ENCODE peak calls at places on chromosomes 4 and X, in nine cellular contexts. One of them, this sample, is unnamed.
A peak's percentile ranks its signal among the peaks of the same experiment; 100 is the strongest.

GRCh38 chr4:125735107-125735506 is 420.4 kb downstream of the FAT4 start:
- DNase-seq in transverse colon: no peak
- DNase-seq in vagina: no peak
- DNase-seq in heart left ventricle: no peak
- DNase-seq in Peyer's patch: no peak
- DNase-seq in breast epithelium: no peak
- DNase-seq in stomach: no peak
- DNase-seq in tibial nerve: no peak
- DNase-seq in A549: peak; percentile 83
- DNase-seq in this sample: peak; percentile 33

GRCh38 chr4:24413311-24413784 is 171.0 kb downstream of the DHX15 start:
- DNase-seq in transverse colon: no peak
- DNase-seq in breast epithelium: no peak
- DNase-seq in Peyer's patch: no peak
- DNase-seq in stomach: no peak
- DNase-seq in tibial nerve: no peak
- DNase-seq in vagina: no peak
- DNase-seq in heart left ventricle: no peak
- DNase-seq in A549: no peak
- DNase-seq in this sample: no peak

GRCh38 chrX:154012336-154012991 is 7.2 kb downstream of the IRAK1 start:
- DNase-seq in tibial nerve: no peak
- DNase-seq in stomach: no peak
- DNase-seq in heart left ventricle: no peak
- DNase-seq in breast epithelium: peak; percentile 54
- DNase-seq in transverse colon: no peak
- DNase-seq in Peyer's patch: no peak
- DNase-seq in A549: no peak
- DNase-seq in vagina: no peak
- DNase-seq in this sample: peak; percentile 58

GRCh38 chr4:36214735-36215485 is 29.4 kb downstream of the ARAP2 start:
- DNase-seq in stomach: no peak
- DNase-seq in A549: no peak
- DNase-seq in Peyer's patch: no peak
- DNase-seq in tibial nerve: no peak
- DNase-seq in breast epithelium: no peak
- DNase-seq in transverse colon: no peak
- DNase-seq in vagina: no peak
- DNase-seq in heart left ventricle: no peak
- DNase-seq in this sample: no peak

GRCh38 chr4:6771229-6771671 is 11.3 kb upstream of the KIAA0232 start:
- DNase-seq in transverse colon: no peak
- DNase-seq in Peyer's patch: peak; percentile 39
- DNase-seq in heart left ventricle: peak; percentile 76
- DNase-seq in A549: no peak
- DNase-seq in tibial nerve: no peak
- DNase-seq in stomach: no peak
- DNase-seq in vagina: no peak
- DNase-seq in breast epithelium: peak; percentile 79
- DNase-seq in this sample: peak; percentile 33

GRCh38 chr4:125101706-125102105 is 213.0 kb upstream of the FAT4 start:
- DNase-seq in stomach: no peak
- DNase-seq in Peyer's patch: no peak
- DNase-seq in breast epithelium: no peak
- DNase-seq in transverse colon: no peak
- DNase-seq in vagina: no peak
- DNase-seq in heart left ventricle: no peak
- DNase-seq in A549: no peak
- DNase-seq in tibial nerve: no peak
- DNase-seq in this sample: no peak

GRCh38 chr4:146245246-146245645 is 30.9 kb downstream of the REELD1 start:
- DNase-seq in transverse colon: peak; percentile 27
- DNase-seq in Peyer's patch: peak; percentile 57
- DNase-seq in stomach: peak; percentile 38
- DNase-seq in heart left ventricle: no peak
- DNase-seq in vagina: no peak
- DNase-seq in tibial nerve: no peak
- DNase-seq in breast epithelium: no peak
- DNase-seq in A549: no peak
- DNase-seq in this sample: no peak

GRCh38 chr4:38768968-38769394 is 13.8 kb downstream of the TLR10 start:
- DNase-seq in stomach: no peak
- DNase-seq in A549: no peak
- DNase-seq in tibial nerve: no peak
- DNase-seq in Peyer's patch: no peak
- DNase-seq in transverse colon: no peak
- DNase-seq in breast epithelium: no peak
- DNase-seq in vagina: no peak
- DNase-seq in heart left ventricle: no peak
- DNase-seq in this sample: no peak

GRCh38 chr4:77036206-77036605 is 39.6 kb downstream of the CCNI start:
- DNase-seq in A549: no peak
- DNase-seq in stomach: no peak
- DNase-seq in heart left ventricle: no peak
- DNase-seq in Peyer's patch: no peak
- DNase-seq in transverse colon: no peak
- DNase-seq in tibial nerve: no peak
- DNase-seq in vagina: no peak
- DNase-seq in breast epithelium: no peak
- DNase-seq in this sample: no peak

GRCh38 chr4:176400816-176401461 is 81.2 kb downstream of the SPCS3 start:
- DNase-seq in vagina: no peak
- DNase-seq in heart left ventricle: no peak
- DNase-seq in transverse colon: no peak
- DNase-seq in tibial nerve: no peak
- DNase-seq in breast epithelium: no peak
- DNase-seq in Peyer's patch: no peak
- DNase-seq in A549: peak; percentile 40
- DNase-seq in stomach: no peak
- DNase-seq in this sample: no peak

GRCh38 chr4:39635023-39635422 is 3.6 kb downstream of the SMIM14 start:
- DNase-seq in heart left ventricle: no peak
- DNase-seq in breast epithelium: no peak
- DNase-seq in tibial nerve: no peak
- DNase-seq in A549: no peak
- DNase-seq in Peyer's patch: no peak
- DNase-seq in transverse colon: peak; percentile 52
- DNase-seq in stomach: peak; percentile 79
- DNase-seq in vagina: no peak
- DNase-seq in this sample: peak; percentile 60

GRCh38 chr4:104491396-104491821 is 3.3 kb downstream of the CXXC4 start:
- DNase-seq in transverse colon: peak; percentile 47
- DNase-seq in vagina: no peak
- DNase-seq in A549: peak; percentile 37
- DNase-seq in heart left ventricle: peak; percentile 72
- DNase-seq in Peyer's patch: peak; percentile 56
- DNase-seq in breast epithelium: peak; percentile 52
- DNase-seq in tibial nerve: no peak
- DNase-seq in stomach: peak; percentile 34
- DNase-seq in this sample: no peak

GRCh38 chr4:101527186-101527585 is 179.9 kb upstream of the PPP3CA start:
- DNase-seq in tibial nerve: no peak
- DNase-seq in A549: no peak
- DNase-seq in stomach: no peak
- DNase-seq in heart left ventricle: no peak
- DNase-seq in Peyer's patch: no peak
- DNase-seq in vagina: no peak
- DNase-seq in breast epithelium: no peak
- DNase-seq in transverse colon: no peak
- DNase-seq in this sample: no peak

GRCh38 chr4:140137654-140138053 is 16.3 kb downstream of the MAML3 start:
- DNase-seq in heart left ventricle: no peak
- DNase-seq in vagina: no peak
- DNase-seq in A549: peak; percentile 61
- DNase-seq in transverse colon: no peak
- DNase-seq in stomach: no peak
- DNase-seq in Peyer's patch: no peak
- DNase-seq in tibial nerve: no peak
- DNase-seq in breast epithelium: no peak
- DNase-seq in this sample: no peak

GRCh38 chrX:69024931-69025330 is 140.3 kb downstream of the PJA1 start:
- DNase-seq in A549: no peak
- DNase-seq in tibial nerve: peak; percentile 63
- DNase-seq in transverse colon: peak; percentile 73
- DNase-seq in stomach: peak; percentile 78
- DNase-seq in breast epithelium: no peak
- DNase-seq in vagina: peak; percentile 77
- DNase-seq in Peyer's patch: peak; percentile 76
- DNase-seq in heart left ventricle: peak; percentile 79
- DNase-seq in this sample: peak; percentile 36

GRCh38 chr4:170004656-170005250 is 21.4 kb downstream of the MFAP3L start:
- DNase-seq in stomach: no peak
- DNase-seq in vagina: no peak
- DNase-seq in A549: no peak
- DNase-seq in heart left ventricle: no peak
- DNase-seq in transverse colon: no peak
- DNase-seq in Peyer's patch: no peak
- DNase-seq in breast epithelium: no peak
- DNase-seq in tibial nerve: no peak
- DNase-seq in this sample: no peak

GRCh38 chrX:102155806-102156179 is at the start of gene BEX5:
- DNase-seq in breast epithelium: no peak
- DNase-seq in vagina: no peak
- DNase-seq in heart left ventricle: no peak
- DNase-seq in A549: no peak
- DNase-seq in tibial nerve: no peak
- DNase-seq in transverse colon: peak; percentile 68
- DNase-seq in stomach: peak; percentile 72
- DNase-seq in Peyer's patch: peak; percentile 82
- DNase-seq in this sample: peak; percentile 84
- TF ChIP-seq POLR2A in breast epithelium: no peak
- TF ChIP-seq POLR2A in vagina: no peak
- TF ChIP-seq POLR2A in heart left ventricle: no peak
- TF ChIP-seq POLR2A in A549: no peak
- TF ChIP-seq POLR2A in tibial nerve: no peak
- TF ChIP-seq POLR2A in transverse colon: peak; percentile 22
- TF ChIP-seq POLR2A in stomach: no peak
- TF ChIP-seq POLR2A in Peyer's patch: peak; percentile 18
- TF ChIP-seq POLR2A in this sample: peak; percentile 89

GRCh38 chr4:702618-703048 is 3.0 kb upstream of the PCGF3 start:
- DNase-seq in Peyer's patch: no peak
- DNase-seq in heart left ventricle: no peak
- DNase-seq in stomach: peak; percentile 56
- DNase-seq in vagina: no peak
- DNase-seq in breast epithelium: no peak
- DNase-seq in tibial nerve: no peak
- DNase-seq in A549: no peak
- DNase-seq in transverse colon: no peak
- DNase-seq in this sample: no peak

GRCh38 chr4:703336-704197 is 2.1 kb upstream of the PCGF3 start:
- DNase-seq in Peyer's patch: no peak
- DNase-seq in A549: no peak
- DNase-seq in vagina: no peak
- DNase-seq in transverse colon: no peak
- DNase-seq in heart left ventricle: no peak
- DNase-seq in stomach: no peak
- DNase-seq in breast epithelium: no peak
- DNase-seq in tibial nerve: no peak
- DNase-seq in this sample: no peak

GRCh38 chr4:699816-700580 is 5.6 kb upstream of the PCGF3 start:
- DNase-seq in transverse colon: no peak
- DNase-seq in stomach: no peak
- DNase-seq in tibial nerve: no peak
- DNase-seq in breast epithelium: no peak
- DNase-seq in heart left ventricle: no peak
- DNase-seq in A549: no peak
- DNase-seq in vagina: no peak
- DNase-seq in Peyer's patch: no peak
- DNase-seq in this sample: no peak

GRCh38 chr4:704198-704891 is 1.3 kb upstream of the PCGF3 start:
- DNase-seq in heart left ventricle: no peak
- DNase-seq in A549: no peak
- DNase-seq in transverse colon: no peak
- DNase-seq in Peyer's patch: no peak
- DNase-seq in tibial nerve: no peak
- DNase-seq in breast epithelium: no peak
- DNase-seq in vagina: no peak
- DNase-seq in stomach: no peak
- DNase-seq in this sample: no peak

GRCh38 chr4:700587-701264 is 4.9 kb upstream of the PCGF3 start:
- DNase-seq in transverse colon: no peak
- DNase-seq in breast epithelium: no peak
- DNase-seq in stomach: no peak
- DNase-seq in heart left ventricle: no peak
- DNase-seq in Peyer's patch: no peak
- DNase-seq in vagina: no peak
- DNase-seq in A549: no peak
- DNase-seq in tibial nerve: no peak
- DNase-seq in this sample: no peak
- TF ChIP-seq CTCF in transverse colon: no peak
- TF ChIP-seq CTCF in breast epithelium: no peak
- TF ChIP-seq CTCF in stomach: no peak
- TF ChIP-seq CTCF in heart left ventricle: no peak
- TF ChIP-seq CTCF in Peyer's patch: no peak
- TF ChIP-seq CTCF in vagina: no peak
- TF ChIP-seq CTCF in A549: no peak
- TF ChIP-seq CTCF in tibial nerve: no peak
- TF ChIP-seq CTCF in this sample: no peak

DNA sequence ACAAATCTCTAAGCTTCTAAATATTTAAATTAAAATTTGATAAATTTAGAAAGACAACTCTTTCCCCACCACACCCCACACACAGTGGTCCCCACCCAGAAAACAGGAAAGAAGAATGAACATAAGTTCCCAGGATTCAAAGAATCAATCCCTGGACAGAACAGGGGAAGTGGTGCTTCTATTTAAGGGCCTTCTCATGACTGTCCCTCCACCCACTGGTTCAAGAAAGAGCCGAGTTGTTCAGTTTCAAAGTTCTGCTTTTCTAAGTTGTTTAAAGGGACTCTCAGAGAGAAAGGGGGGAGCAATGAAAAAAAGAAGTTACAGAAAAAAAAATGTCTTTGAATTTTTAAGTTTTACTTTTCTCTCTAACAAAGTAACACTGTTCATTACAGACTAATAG is 195.8 kb downstream of the PDGFC start:
- DNase-seq in tibial nerve: peak; percentile 28
- DNase-seq in A549: no peak
- DNase-seq in transverse colon: no peak
- DNase-seq in stomach: no peak
- DNase-seq in breast epithelium: no peak
- DNase-seq in vagina: no peak
- DNase-seq in Peyer's patch: no peak
- DNase-seq in heart left ventricle: no peak
- DNase-seq in this sample: no peak
- H3K4me1 ChIP-seq in tibial nerve: peaks cover 6% of the 10 kb centered on the region
- H3K4me1 ChIP-seq in A549: peaks cover 67% of the 10 kb centered on the region
- H3K4me1 ChIP-seq in transverse colon: peaks cover 16% of the 10 kb centered on the region
- H3K4me1 ChIP-seq in stomach: peaks cover 9% of the 10 kb centered on the region
- H3K4me1 ChIP-seq in breast epithelium: no peaks in the 10 kb centered on the region
- H3K4me1 ChIP-seq in vagina: peaks cover 48% of the 10 kb centered on the region
- H3K4me1 ChIP-seq in Peyer's patch: peaks cover 5% of the 10 kb centered on the region
- H3K4me1 ChIP-seq in heart left ventricle: peaks cover 20% of the 10 kb centered on the region
- H3K4me1 ChIP-seq in this sample: peaks cover 17% of the 10 kb centered on the region

DNA sequence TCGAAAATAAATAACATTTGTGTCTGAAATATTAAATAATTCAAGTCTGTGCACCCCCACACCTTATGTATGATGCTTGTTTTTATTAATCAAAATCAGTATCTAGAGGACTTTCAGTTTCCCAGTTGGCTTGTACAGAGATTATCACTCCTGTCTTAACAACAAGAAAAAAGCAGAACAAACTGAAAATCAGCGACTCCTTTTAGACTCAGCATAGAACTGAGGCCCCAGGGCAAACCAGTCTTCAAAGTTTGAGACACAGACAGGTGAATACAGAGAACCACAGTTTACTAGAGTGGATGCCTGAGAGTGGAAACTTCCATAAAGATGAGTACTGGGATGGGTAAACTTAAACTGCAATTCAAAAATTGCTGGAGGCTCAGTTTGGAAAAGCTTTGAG is 142.8 kb upstream of the KLF8 start:
- DNase-seq in breast epithelium: no peak
- DNase-seq in stomach: no peak
- DNase-seq in Peyer's patch: no peak
- DNase-seq in vagina: no peak
- DNase-seq in heart left ventricle: no peak
- DNase-seq in transverse colon: no peak
- DNase-seq in tibial nerve: no peak
- DNase-seq in A549: no peak
- DNase-seq in this sample: no peak
- TF ChIP-seq POLR2A in breast epithelium: no peak
- TF ChIP-seq POLR2A in stomach: no peak
- TF ChIP-seq POLR2A in Peyer's patch: no peak
- TF ChIP-seq POLR2A in vagina: no peak
- TF ChIP-seq POLR2A in heart left ventricle: no peak
- TF ChIP-seq POLR2A in transverse colon: no peak
- TF ChIP-seq POLR2A in tibial nerve: no peak
- TF ChIP-seq POLR2A in A549: no peak
- TF ChIP-seq POLR2A in this sample: no peak

This sample was measured in body of pancreas.